ENCODE peak calls at places on chromosomes 12 and 14, in seven cellular contexts. G is adrenal gland, R is NCI-H2029, D is RWPE1, A is dorsolateral prefrontal cortex, J is non-pigmented ciliary epithelial cell, H is MG63. Z is an unnamed sample.

GRCh38 chr12:53560386-53560785 is 53.1 kb upstream of the NPFF start:
- DNase-seq in G (no peak), D (no peak), R (no peak), A (no peak), H (peak; percentile 76), J (peak; percentile 62), Z (no peak)

GRCh38 chr12:4250691-4251090 is 22.9 kb upstream of the CCND2 start:
- DNase-seq in H (no peak), R (no peak), A (no peak), J (no peak), D (no peak), G (no peak), Z (no peak)

GRCh38 chr14:65318636-65319506 is 93.7 kb upstream of the FUT8 start:
- DNase-seq in A (no peak), H (no peak), D (no peak), R (no peak), J (no peak), G (no peak), Z (no peak)

GRCh38 chr14:39967885-39968284 is 535.7 kb upstream of the FBXO33 start:
- DNase-seq in J (no peak), D (no peak), A (no peak), G (no peak), R (no peak), H (no peak), Z (no peak)

GRCh38 chr14:72582582-72582981 is 311.3 kb downstream of the DPF3 start:
- DNase-seq in G (no peak), A (no peak), J (no peak), D (peak; percentile 13), R (no peak), H (no peak), Z (no peak)

GRCh38 chr14:69300601-69301221 is 40.8 kb downstream of the GALNT16 start:
- DNase-seq in D (no peak), G (no peak), A (no peak), H (no peak), J (no peak), R (no peak), Z (no peak)

GRCh38 chr12:93229494-93230310 is 148.0 kb upstream of the NUDT4 start:
- DNase-seq in A (no peak), G (no peak), J (peak; percentile 96), R (no peak), D (peak; percentile 60), H (peak; percentile 45), Z (no peak)

GRCh38 chr14:85421166-85421877 is 108.6 kb upstream of the FLRT2 start:
- DNase-seq in D (peak; percentile 26), J (no peak), G (no peak), H (no peak), A (no peak), R (no peak), Z (no peak)

GRCh38 chr12:81992461-81992860 is 233.3 kb upstream of the PPFIA2 start:
- DNase-seq in D (no peak), H (no peak), J (no peak), A (peak; percentile 9), G (no peak), R (no peak), Z (peak; percentile 63)

GRCh38 chr14:55838529-55839052 is 258.6 kb downstream of the KTN1 start:
- DNase-seq in D (no peak), R (no peak), H (peak; percentile 35), A (no peak), J (no peak), G (no peak), Z (no peak)